ENCODE peak calls at places on chromosomes 6 and 20, in six cellular contexts. D, W, P, H, Y and Q are unnamed samples.
A peak's percentile ranks its signal among the peaks of the same experiment; 100 is the strongest.

GRCh38 chr6:157017861-157018260 is 240.7 kb downstream of the ARID1B start:
- DNase-seq in W (no peak), H (peak; percentile 63), D (no peak), P (no peak), Y (no peak), Q (no peak)

GRCh38 chr6:156430361-156430760 is 346.8 kb upstream of the ARID1B start:
- DNase-seq in P (no peak), W (no peak), Y (no peak), D (no peak), H (no peak), Q (no peak)

GRCh38 chr6:126535585-126535984 is 195.7 kb downstream of the CENPW start:
- DNase-seq in P (no peak), D (no peak), H (no peak), W (no peak), Y (no peak), Q (no peak)

GRCh38 chr20:64106981-64107735 is at the start of gene NPBWR2:
- DNase-seq in H (no peak), D (no peak), Y (peak; percentile 79), W (no peak), P (no peak), Q (no peak)

GRCh38 chr6:133309579-133309978 is 68.4 kb downstream of the EYA4 start:
- DNase-seq in Y (no peak), P (no peak), H (no peak), D (no peak), W (no peak), Q (no peak)

GRCh38 chr20:44993343-44993742 is 27.0 kb downstream of the STK4 start:
- DNase-seq in Y (no peak), P (no peak), D (no peak), H (peak; percentile 44), W (no peak), Q (no peak)

GRCh38 chr6:108951351-108951953 is 103.2 kb downstream of the ARMC2 start:
- DNase-seq in H (no peak), Y (no peak), W (no peak), P (no peak), D (no peak), Q (no peak)

GRCh38 chr20:50916257-50916656 is 15.0 kb downstream of the ADNP start:
- DNase-seq in D (no peak), Y (no peak), P (no peak), H (peak; percentile 47), W (no peak), Q (peak; percentile 31)

GRCh38 chr6:133740784-133741183 is 148.1 kb upstream of the TCF21 start:
- DNase-seq in D (no peak), H (no peak), P (no peak), W (no peak), Y (no peak), Q (no peak)

GRCh38 chr6:109472132-109472995 is 10.7 kb downstream of the ZBTB24 start:
- DNase-seq in W (no peak), D (no peak), Y (no peak), P (no peak), H (no peak), Q (no peak)

GRCh38 chr6:133951227-133951626 is 1.8 kb upstream of the TBPL1 start:
- DNase-seq in W (no peak), H (no peak), Y (no peak), P (no peak), D (no peak), Q (no peak)

GRCh38 chr20:21074605-21075336 is 31.4 kb downstream of the LINC00237 start:
- DNase-seq in P (peak; percentile 25), D (no peak), W (no peak), Y (no peak), H (peak; percentile 90), Q (no peak)

GRCh38 chr6:116386581-116387299 is 16.0 kb downstream of the DSE start:
- DNase-seq in Y (no peak), W (no peak), D (no peak), H (peak; percentile 82), P (no peak), Q (no peak)

GRCh38 chr20:397432-398237 is 10.5 kb upstream of the RBCK1 start:
- DNase-seq in W (no peak), D (no peak), Y (no peak), H (no peak), P (no peak), Q (no peak)

GRCh38 chr6:112233864-112234263 is 20.5 kb downstream of the LAMA4 start:
- DNase-seq in P (no peak), H (peak; percentile 87), Y (no peak), W (no peak), D (no peak), Q (no peak)

GRCh38 chr6:5995705-5996686 is 10.7 kb downstream of the NRN1 start:
- DNase-seq in W (peak; percentile 58), P (no peak), H (peak; percentile 79), Y (no peak), D (no peak), Q (no peak)

GRCh38 chr20:45392733-45393132 is 14.6 kb upstream of the TP53TG5 start:
- DNase-seq in Y (no peak), W (no peak), D (no peak), P (no peak), H (no peak), Q (no peak)

GRCh38 chr6:73691512-73691911 is 4.5 kb upstream of the CD109 start:
- DNase-seq in Y (no peak), W (no peak), H (peak; percentile 52), D (no peak), P (no peak), Q (no peak)

GRCh38 chr6:3422457-3422816 is 34.4 kb downstream of the SLC22A23 start:
- DNase-seq in W (no peak), D (no peak), P (no peak), Y (no peak), H (peak; percentile 25), Q (no peak)

GRCh38 chr6:100283288-100283687 is 181.4 kb downstream of the SIM1 start:
- DNase-seq in P (no peak), H (peak; percentile 80), D (no peak), Y (no peak), W (no peak), Q (no peak)

GRCh38 chr6:169807699-169808607 is 56.5 kb downstream of the ERMARD start:
- DNase-seq in P (no peak), W (no peak), Y (no peak), D (no peak), H (no peak), Q (no peak)